ENCODE peak calls at places on chromosomes 3 and 15, in five cellular contexts. L is tibial artery, I is body of pancreas, V is OCI-LY7, Y is GM12878. J is an unnamed sample. For H3K36me3, the result is how much of the 10 kb centered on the place peaks cover.

GRCh38 chr3:18454766-18455165 is 29.6 kb upstream of the SATB1 start:
- DNase-seq in L (no peak), I (no peak), V (no peak), Y (no peak), J (no peak)

GRCh38 chr3:129611812-129612349 is 5.4 kb upstream of the PLXND1 start:
- DNase-seq in L (no peak), I (no peak), V (no peak), Y (no peak), J (no peak)

GRCh38 chr15:63436872-63437375 is 55.3 kb upstream of the CA12 start:
- DNase-seq in L (peak), I (peak), V (no peak), Y (no peak), J (peak)

GRCh38 chr3:5022187-5022965 is 43.1 kb downstream of the BHLHE40 start:
- DNase-seq in L (no peak), I (no peak), V (no peak), Y (no peak), J (no peak)

GRCh38 chr3:155313303-155313702 is 19.8 kb upstream of the STRIT1 start:
- DNase-seq in L (no peak), I (no peak), V (no peak), Y (no peak), J (no peak)

GRCh38 chr3:70097084-70097483 is 97.6 kb downstream of the SAMMSON start:
- DNase-seq in L (no peak), I (no peak), V (no peak), Y (no peak), J (no peak)

GRCh38 chr15:99845009-99845408 is 111.8 kb upstream of the LYSMD4 start:
- DNase-seq in L (no peak), I (no peak), V (no peak), Y (no peak), J (no peak)

GRCh38 chr3:99850608-99851007 is 32.9 kb downstream of the CMSS1 start:
- DNase-seq in L (no peak), I (no peak), V (no peak), Y (no peak), J (no peak)

GRCh38 chr15:27899583-27900295 is 199.4 kb downstream of the OCA2 start:
- DNase-seq in L (no peak), I (no peak), V (no peak), Y (no peak), J (no peak)

GRCh38 chr3:113274425-113274824 is 63.1 kb downstream of the BOC start:
- DNase-seq in L (no peak), I (peak), V (no peak), Y (no peak), J (peak)

GRCh38 chr3:186123012-186123411 is 14.1 kb upstream of the ETV5 start:
- DNase-seq in L (no peak), I (no peak), V (no peak), Y (no peak), J (no peak)

GRCh38 chr3:70201975-70202374 is 110.5 kb downstream of the MDFIC2 start:
- DNase-seq in L (no peak), I (no peak), V (no peak), Y (no peak), J (no peak)

GRCh38 chr15:88219623-88220022 is 36.9 kb downstream of the NTRK3 start:
- DNase-seq in L (no peak), I (no peak), V (no peak), Y (no peak), J (no peak)

GRCh38 chr3:31219131-31219843 is 313.4 kb upstream of the STT3B start:
- DNase-seq in L (no peak), I (no peak), V (no peak), Y (peak), J (no peak)

GRCh38 chr15:77412972-77413371 is 6.9 kb downstream of the PEAK1 start:
- DNase-seq in L (no peak), I (no peak), V (no peak), Y (no peak), J (no peak)

GRCh38 chr15:66761723-66762595 is 59.9 kb downstream of the SMAD6 start:
- DNase-seq in L (no peak), I (no peak), V (no peak), Y (no peak), J (no peak)

GRCh38 chr3:106212658-106213222 is 343.9 kb upstream of the CBLB start:
- DNase-seq in L (no peak), I (no peak), V (no peak), Y (no peak), J (no peak)

GRCh38 chr3:61807865-61808276 is 246.5 kb downstream of the PTPRG start:
- DNase-seq in L (no peak), I (no peak), V (no peak), Y (no peak), J (no peak)

GRCh38 chr3:128318275-128318920 is 148.3 kb downstream of the DNAJB8 start:
- DNase-seq in L (no peak), I (no peak), V (no peak), Y (no peak), J (peak)

GRCh38 chr3:50664959-50665602 is 9.6 kb upstream of the DOCK3 start:
- DNase-seq in L (no peak), I (no peak), V (no peak), Y (no peak), J (no peak)

DNA sequence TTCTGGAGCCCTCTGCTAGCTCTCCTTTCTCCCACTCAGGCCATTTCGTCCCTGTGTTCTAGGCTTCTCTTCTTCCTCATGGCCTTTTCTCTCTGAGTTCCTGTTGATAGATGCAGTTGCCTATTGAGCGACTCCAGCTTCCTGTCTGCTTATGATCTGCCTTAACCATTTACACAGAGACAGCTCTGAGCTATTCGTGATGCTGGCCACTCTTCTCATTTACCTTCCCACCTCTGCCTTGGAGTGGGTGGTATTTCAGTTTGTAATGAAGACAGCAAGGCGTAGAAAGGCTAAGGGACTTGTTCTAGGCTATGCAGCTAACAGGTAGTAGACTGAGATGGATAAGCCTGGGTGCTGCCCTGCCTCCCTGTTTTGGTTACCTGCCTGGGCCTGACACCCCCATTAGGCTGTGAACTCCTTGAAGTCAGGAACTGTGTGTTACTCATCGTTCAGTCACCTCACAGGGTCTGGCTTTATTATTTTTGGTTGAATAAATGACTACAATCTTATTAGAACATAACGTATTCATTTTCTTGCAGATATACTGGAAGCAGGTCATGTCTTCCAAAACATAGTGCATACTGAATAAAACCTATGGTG is 12.6 kb upstream of the ZBTB47 start:
- DNase-seq in L (no peak), I (no peak), V (no peak), Y (no peak), J (no peak)
- H3K36me3 ChIP-seq in L (half or more), I (under half), V (half or more), Y (half or more), J (under half)

GRCh38 chr3:175941352-175941751 is 1082.2 kb downstream of the NAALADL2 start:
- DNase-seq in L (no peak), I (no peak), V (peak), Y (no peak), J (no peak)
- TF ChIP-seq CTCF in L (peak), I (no peak), V (peak), Y (peak), J (no peak)

GRCh38 chr15:85652457-85652856 is 142.3 kb downstream of the KLHL25 start:
- DNase-seq in L (no peak), I (no peak), V (no peak), Y (no peak), J (no peak)

GRCh38 chr15:85657132-85657531 is 137.6 kb downstream of the KLHL25 start:
- DNase-seq in L (no peak), I (no peak), V (no peak), Y (no peak), J (no peak)

GRCh38 chr15:85646538-85647091 is 148.1 kb downstream of the KLHL25 start:
- DNase-seq in L (no peak), I (no peak), V (no peak), Y (no peak), J (no peak)

GRCh38 chr15:85649372-85649771 is 145.4 kb downstream of the KLHL25 start:
- DNase-seq in L (no peak), I (no peak), V (no peak), Y (no peak), J (no peak)

DNA sequence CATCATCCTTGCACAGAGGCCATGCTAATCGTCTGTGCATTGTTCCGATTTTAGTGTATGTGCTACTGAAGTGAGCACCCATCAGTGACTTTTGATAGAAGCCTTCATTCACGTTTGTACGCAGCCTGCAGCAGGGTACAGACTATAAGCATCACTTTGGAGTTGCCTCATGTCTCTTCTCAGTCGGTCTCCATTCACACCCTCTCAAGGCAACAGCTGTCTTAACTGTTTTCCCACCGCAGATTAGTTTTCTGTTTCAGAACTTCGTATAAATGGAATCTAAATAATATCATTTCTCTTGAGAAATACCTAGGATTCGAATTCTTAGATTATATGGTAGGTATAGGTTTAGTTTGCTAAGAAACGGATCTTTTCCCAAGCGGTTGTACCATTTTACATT is 143.2 kb downstream of the KLHL25 start:
- DNase-seq in L (no peak), I (no peak), V (no peak), Y (no peak), J (no peak)
- H3K36me3 ChIP-seq in L (under half), I (under half), V (half or more), Y (under half), J (under half)

GRCh38 chr3:152031321-152031720 is 157.9 kb downstream of the SUCNR1 start:
- DNase-seq in L (no peak), I (no peak), V (no peak), Y (no peak), J (no peak)

GRCh38 chr3:152021951-152022461 is 148.6 kb downstream of the SUCNR1 start:
- DNase-seq in L (peak), I (no peak), V (no peak), Y (peak), J (no peak)

GRCh38 chr3:152030320-152030719 is 156.9 kb downstream of the SUCNR1 start:
- DNase-seq in L (no peak), I (no peak), V (no peak), Y (no peak), J (no peak)

DNA sequence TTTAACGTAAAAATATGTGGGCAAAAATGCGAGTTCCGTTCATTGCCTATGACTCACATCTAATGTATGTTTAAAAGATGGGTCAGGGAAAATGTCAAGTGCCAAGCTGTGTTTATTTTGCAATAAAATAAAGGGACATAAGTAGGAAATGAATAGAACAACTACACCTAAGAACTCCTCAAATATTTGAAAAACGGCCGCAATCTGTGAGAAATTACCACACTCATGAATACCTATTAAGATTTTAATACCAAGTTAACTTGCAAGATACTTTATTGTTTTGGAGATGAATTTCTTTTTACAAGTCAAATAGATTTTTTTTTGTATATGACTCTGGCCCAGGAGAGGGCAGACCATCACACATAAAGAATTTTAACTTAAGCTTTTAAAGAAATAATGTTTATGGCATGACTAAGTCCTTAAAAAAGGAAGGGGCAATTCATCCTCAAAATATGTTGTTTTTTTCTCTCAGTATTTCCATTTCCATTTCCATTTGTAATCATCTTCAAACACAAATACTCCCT is 152.7 kb downstream of the SUCNR1 start:
- DNase-seq in L (no peak), I (no peak), V (no peak), Y (no peak), J (no peak)
- TF ChIP-seq CTCF in L (peak), I (no peak), V (peak), Y (peak), J (no peak)